ENCODE peak calls at places on chromosomes 1 and 21, in nine cellular contexts. T, W, A, I, N, Z, Y, S and G are unnamed samples.

GRCh38 chr21:40049031-40049958 is 182.1 kb downstream of the PCP4 start:
- DNase-seq in A (no peak), T (peak; percentile 19), I (no peak), S (peak; percentile 21), N (no peak), Y (no peak), Z (no peak), W (no peak), G (no peak)

GRCh38 chr1:47951026-47951425 is 46.2 kb downstream of the TRABD2B start:
- DNase-seq in W (no peak), I (no peak), S (no peak), A (no peak), Y (no peak), N (no peak), Z (no peak), T (no peak), G (no peak)

GRCh38 chr21:32306021-32306780 is 7.5 kb downstream of the MRAP start:
- DNase-seq in A (peak; percentile 96), T (peak; percentile 43), Y (no peak), N (no peak), Z (no peak), I (no peak), S (no peak), W (no peak), G (no peak)

GRCh38 chr1:87685366-87686136 is 356.9 kb downstream of the LMO4 start:
- DNase-seq in N (no peak), I (no peak), W (no peak), S (peak; percentile 11), Y (no peak), Z (no peak), T (no peak), A (peak; percentile 28), G (no peak)

GRCh38 chr1:153447498-153448170 is 12.8 kb downstream of the S100A7 start:
- DNase-seq in N (no peak), A (no peak), W (no peak), S (no peak), Y (no peak), Z (no peak), I (peak; percentile 76), T (no peak), G (no peak)

GRCh38 chr1:236058141-236058626 is 6.7 kb downstream of the NID1 start:
- DNase-seq in S (peak; percentile 13), Y (no peak), W (no peak), N (no peak), T (no peak), A (no peak), I (no peak), Z (no peak), G (no peak)

GRCh38 chr1:56830052-56830451 is 10.8 kb upstream of the FYB2 start:
- DNase-seq in S (no peak), I (no peak), W (no peak), T (no peak), A (no peak), Z (no peak), Y (no peak), N (no peak), G (no peak)

GRCh38 chr1:119008483-119009299 is 20.5 kb upstream of the TBX15 start:
- DNase-seq in T (peak; percentile 64), W (no peak), Y (peak; percentile 69), Z (peak; percentile 7), N (peak; percentile 14), A (peak; percentile 60), S (peak; percentile 61), I (peak; percentile 73), G (no peak)

GRCh38 chr1:201495447-201496295 is 11.3 kb downstream of the CSRP1 start:
- DNase-seq in S (peak; percentile 69), I (no peak), N (no peak), W (peak; percentile 86), T (peak; percentile 88), Y (peak; percentile 66), Z (no peak), A (no peak), G (no peak)

GRCh38 chr1:23246274-23246673 is 29.0 kb upstream of the HTR1D start:
- DNase-seq in W (no peak), A (no peak), N (no peak), I (peak; percentile 24), S (no peak), Y (no peak), Z (no peak), T (no peak), G (no peak)

GRCh38 chr1:47871799-47872353 is 125.3 kb downstream of the TRABD2B start:
- DNase-seq in N (no peak), S (peak; percentile 61), T (peak; percentile 70), Y (peak; percentile 77), W (no peak), Z (peak; percentile 23), A (no peak), I (peak; percentile 89), G (no peak)

GRCh38 chr1:85911742-85912141 is 203.5 kb upstream of the ZNHIT6 start:
- DNase-seq in T (no peak), A (no peak), S (no peak), I (peak; percentile 34), Z (peak; percentile 16), N (no peak), Y (no peak), W (no peak), G (no peak)
- TF ChIP-seq CTCF in T (peak; percentile 43), A (peak; percentile 55), S (peak; percentile 27), I (peak; percentile 65), Z (peak; percentile 52), N (peak; percentile 38), Y (no peak), W (no peak), G (no peak)

GRCh38 chr1:78688701-78689100 is 39.1 kb downstream of the IFI44 start:
- DNase-seq in A (no peak), N (peak; percentile 3), Y (no peak), Z (no peak), S (no peak), T (no peak), I (peak; percentile 66), W (no peak), G (no peak)

GRCh38 chr1:78687315-78687714 is 37.7 kb downstream of the IFI44 start:
- DNase-seq in A (no peak), I (peak; percentile 59), N (no peak), T (no peak), Z (no peak), W (no peak), S (no peak), Y (no peak), G (no peak)

GRCh38 chr1:78690516-78690915 is 40.9 kb downstream of the IFI44 start:
- DNase-seq in I (no peak), A (no peak), T (no peak), W (no peak), S (no peak), N (no peak), Z (no peak), Y (no peak), G (no peak)

GRCh38 chr1:78691995-78692747 is 42.5 kb downstream of the IFI44 start:
- DNase-seq in S (no peak), T (no peak), Y (no peak), I (peak; percentile 95), W (no peak), Z (no peak), A (no peak), N (no peak), G (no peak)

DNA sequence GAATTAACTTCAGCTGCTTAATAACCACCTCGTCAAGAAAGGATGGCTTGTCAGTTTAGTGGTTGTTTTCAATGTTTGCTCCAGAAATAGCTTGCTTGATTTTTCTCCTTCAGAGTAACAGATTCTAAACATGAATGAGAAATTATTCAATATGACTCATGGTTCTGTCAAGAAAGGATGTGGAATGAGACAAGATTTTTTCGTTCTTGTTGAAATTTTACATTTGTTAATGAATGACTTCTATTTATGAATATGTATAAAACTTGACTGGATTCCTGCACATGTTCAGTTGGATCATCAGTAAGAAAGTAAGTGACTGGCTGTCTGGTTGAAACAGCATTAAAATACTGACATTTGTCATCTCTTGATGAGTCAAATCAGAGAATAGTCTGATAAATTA is 38.3 kb downstream of the IFI44 start:
- DNase-seq in T (no peak), S (no peak), A (no peak), W (no peak), N (no peak), Y (no peak), Z (no peak), I (peak; percentile 59), G (no peak)
- H3K27ac ChIP-seq in T (no peak overlapping the region), S (no peak overlapping the region), A (no peak overlapping the region), W (no peak overlapping the region), N (no peak overlapping the region), Y (no peak overlapping the region), Z (no peak overlapping the region), I (peak overlapping the region; percentile 55), G (no peak overlapping the region)

GRCh38 chr1:185046639-185047038 is 1.3 kb downstream of the RNF2 start:
- DNase-seq in S (no peak), I (no peak), N (no peak), Z (no peak), A (no peak), T (no peak), Y (no peak), W (no peak), G (no peak)
- H3K9me3 ChIP-seq in S (no peaks in the 10 kb centered on the region), I (no peaks in the 10 kb centered on the region), N (no peaks in the 10 kb centered on the region), Z (no peaks in the 10 kb centered on the region), A (no peaks in the 10 kb centered on the region), T (no peaks in the 10 kb centered on the region), Y (no peaks in the 10 kb centered on the region), W (no peaks in the 10 kb centered on the region), G (no peaks in the 10 kb centered on the region)

GRCh38 chr1:220372451-220372850 is 100.2 kb upstream of the RAB3GAP2 start:
- DNase-seq in N (no peak), S (no peak), Y (no peak), Z (no peak), W (no peak), T (no peak), I (no peak), A (no peak), G (no peak)

GRCh38 chr1:220369511-220369910 is 97.3 kb upstream of the RAB3GAP2 start:
- DNase-seq in Z (no peak), W (no peak), T (no peak), Y (no peak), A (no peak), I (no peak), S (no peak), N (no peak), G (no peak)

GRCh38 chr1:220370041-220370700 is 97.9 kb upstream of the RAB3GAP2 start:
- DNase-seq in A (no peak), I (peak; percentile 90), S (peak; percentile 50), N (no peak), W (no peak), Z (peak; percentile 63), T (peak; percentile 69), Y (no peak), G (no peak)

GRCh38 chr1:220368352-220369265 is 96.4 kb upstream of the RAB3GAP2 start:
- DNase-seq in W (no peak), Z (no peak), I (peak; percentile 87), T (no peak), S (peak; percentile 13), Y (no peak), A (peak; percentile 38), N (no peak), G (no peak)

GRCh38 chr1:220371324-220371723 is 99.1 kb upstream of the RAB3GAP2 start:
- DNase-seq in A (peak; percentile 63), W (no peak), Y (no peak), I (peak; percentile 29), Z (peak; percentile 10), S (peak; percentile 20), N (no peak), T (peak; percentile 25), G (no peak)
- TF ChIP-seq CTCF in A (peak; percentile 68), W (no peak), Y (peak; percentile 45), I (peak; percentile 36), Z (peak; percentile 43), S (no peak), N (no peak), T (no peak), G (no peak)